ENCODE peak calls at places on chromosomes 6 and 20, in nine cellular contexts. E, C, L, H, D, O, B, M and J are unnamed samples.

GRCh38 chr6:100592929-100593328 is 128.2 kb upstream of the SIM1 start:
- DNase-seq in M (no peak), L (no peak), H (no peak), C (no peak), E (no peak), O (no peak), D (no peak), B (no peak), J (no peak)

GRCh38 chr20:6471110-6471647 is 296.3 kb upstream of the BMP2 start:
- DNase-seq in B (no peak), H (no peak), M (no peak), C (no peak), E (no peak), O (no peak), L (no peak), D (no peak), J (no peak)

GRCh38 chr6:71473908-71474307 is 185.3 kb downstream of the OGFRL1 start:
- DNase-seq in M (no peak), B (peak; percentile 56), O (no peak), L (no peak), H (no peak), C (no peak), E (peak; percentile 68), D (peak; percentile 40), J (no peak)

GRCh38 chr6:108686896-108687295 is 126.2 kb downstream of the FOXO3 start:
- DNase-seq in H (peak; percentile 23), C (no peak), D (no peak), E (no peak), B (no peak), M (no peak), O (no peak), L (no peak), J (no peak)

GRCh38 chr6:68635706-68636513 is 828 bp downstream of the ADGRB3 start:
- DNase-seq in O (no peak), M (no peak), H (no peak), D (peak; percentile 30), L (no peak), E (no peak), B (no peak), C (no peak), J (no peak)

GRCh38 chr6:63844287-63844686 is 208.7 kb downstream of the PHF3 start:
- DNase-seq in E (peak; percentile 81), H (no peak), M (no peak), D (no peak), B (no peak), C (no peak), L (no peak), O (no peak), J (no peak)

GRCh38 chr20:8131598-8132014 is 460 bp upstream of the PLCB1 start:
- DNase-seq in H (no peak), C (no peak), B (no peak), D (no peak), M (no peak), E (no peak), O (no peak), L (no peak), J (no peak)

GRCh38 chr6:143465546-143465945 is 14.9 kb downstream of the PEX3 start:
- DNase-seq in L (no peak), H (no peak), M (no peak), C (no peak), O (no peak), E (no peak), B (no peak), D (no peak), J (no peak)

GRCh38 chr20:52420805-52421204 is 229.2 kb upstream of the ZFP64 start:
- DNase-seq in O (no peak), D (no peak), L (no peak), B (no peak), E (no peak), M (no peak), H (no peak), C (no peak), J (no peak)

GRCh38 chr6:22113046-22113766 is 183.6 kb downstream of the PRL start:
- DNase-seq in C (no peak), B (no peak), O (no peak), L (peak; percentile 26), E (peak; percentile 97), M (no peak), D (peak; percentile 62), H (no peak), J (no peak)

GRCh38 chr6:166167801-166168615 is at the start of gene TBXT:
- DNase-seq in E (no peak), H (no peak), L (no peak), B (no peak), M (no peak), O (no peak), D (no peak), C (no peak), J (peak; percentile 51)

GRCh38 chr6:170089937-170090335 is 200.9 kb downstream of the DLL1 start:
- DNase-seq in D (no peak), L (no peak), H (no peak), M (no peak), B (no peak), E (no peak), C (no peak), O (no peak), J (no peak)

GRCh38 chr6:149990109-149990671 is 26.4 kb downstream of the ULBP1 start:
- DNase-seq in D (no peak), B (no peak), C (no peak), M (no peak), H (peak; percentile 60), L (no peak), E (no peak), O (no peak), J (no peak)

GRCh38 chr6:6781172-6781876 is 192.8 kb downstream of the LY86 start:
- DNase-seq in B (no peak), H (no peak), O (no peak), L (no peak), D (peak; percentile 80), E (no peak), C (no peak), M (no peak), J (no peak)

GRCh38 chr20:54345817-54346216 is 129.6 kb upstream of the DOK5 start:
- DNase-seq in O (no peak), H (no peak), B (no peak), M (no peak), D (no peak), L (no peak), C (no peak), E (no peak), J (no peak)

GRCh38 chr6:161001421-161001820 is 9.9 kb downstream of the MAP3K4 start:
- DNase-seq in L (no peak), C (no peak), E (no peak), O (no peak), D (no peak), B (no peak), H (no peak), M (no peak), J (no peak)

GRCh38 chr20:45368221-45368980 is 5.4 kb downstream of the SYS1 start:
- DNase-seq in C (no peak), M (no peak), O (no peak), L (no peak), E (no peak), H (peak; percentile 48), B (no peak), D (no peak), J (peak; percentile 99)